ENCODE peak calls at places on chromosomes 12 and 14, in eight cellular contexts. N is psoas muscle, I is GM23338, V is prostate gland, X is lung, C is OCI-LY7, S is astrocyte, Q is A673. Y is an unnamed sample.

GRCh38 chr14:79419571-79420327 is 791.6 kb downstream of the DIO2 start:
- DNase-seq in S (no peak), C (no peak), N (no peak), Q (no peak), X (no peak), V (no peak), I (no peak), Y (no peak)

GRCh38 chr12:63995512-63995911 is 151.0 kb downstream of the SRGAP1 start:
- DNase-seq in N (no peak), V (no peak), C (no peak), X (no peak), I (no peak), Q (no peak), S (no peak), Y (no peak)

GRCh38 chr14:104224516-104225281 is 86.3 kb downstream of the KIF26A start:
- DNase-seq in S (no peak), X (no peak), C (peak), N (peak), V (no peak), Q (peak), I (peak), Y (no peak)

GRCh38 chr12:40436564-40436963 is 211.8 kb downstream of the LRRK2 start:
- DNase-seq in C (no peak), I (no peak), S (no peak), Q (no peak), X (no peak), N (no peak), V (no peak), Y (no peak)

GRCh38 chr12:4133636-4134433 is 139.7 kb upstream of the CCND2 start:
- DNase-seq in X (no peak), S (no peak), V (no peak), C (no peak), Q (no peak), I (peak), N (no peak), Y (no peak)

GRCh38 chr12:107917912-107918800 is 143.7 kb downstream of the ASCL4 start:
- DNase-seq in C (peak), V (no peak), X (no peak), N (no peak), S (peak), I (peak), Q (peak), Y (peak)

GRCh38 chr12:16012086-16012485 is 101.0 kb downstream of the DERA start:
- DNase-seq in Q (peak), N (peak), C (no peak), V (no peak), S (peak), I (no peak), X (no peak), Y (peak)

GRCh38 chr14:63852271-63852816 is 460 bp upstream of the SYNE2 start:
- DNase-seq in V (no peak), Q (no peak), C (no peak), X (no peak), N (no peak), S (peak), I (peak), Y (peak)

GRCh38 chr14:99786423-99787051 is 6.7 kb upstream of the EML1 start:
- DNase-seq in Q (no peak), I (no peak), X (no peak), N (no peak), C (no peak), S (no peak), V (no peak), Y (no peak)

GRCh38 chr12:64735447-64735846 is 23.8 kb downstream of the GNS start:
- DNase-seq in N (no peak), X (no peak), Q (no peak), S (no peak), C (no peak), V (no peak), I (no peak), Y (no peak)

GRCh38 chr14:34837801-34838322 is 37.3 kb downstream of the BAZ1A start:
- DNase-seq in S (no peak), X (no peak), N (no peak), C (no peak), V (no peak), Q (no peak), I (no peak), Y (no peak)

GRCh38 chr12:114512351-114512750 is 106.4 kb upstream of the TBX5 start:
- DNase-seq in V (no peak), N (no peak), S (no peak), C (no peak), Q (no peak), I (peak), X (no peak), Y (no peak)

GRCh38 chr12:91954326-91954725 is 191.3 kb downstream of the BTG1 start:
- DNase-seq in I (no peak), Q (no peak), C (no peak), V (peak), S (no peak), N (no peak), X (no peak), Y (no peak)

GRCh38 chr12:89243786-89244185 is 108.5 kb downstream of the DUSP6 start:
- DNase-seq in X (no peak), N (no peak), I (no peak), Q (no peak), C (no peak), S (no peak), V (no peak), Y (no peak)

GRCh38 chr12:91057771-91058170 is at the start of gene KERA:
- DNase-seq in Q (no peak), X (no peak), S (no peak), N (no peak), I (no peak), C (no peak), V (no peak), Y (no peak)

GRCh38 chr12:120994589-120995337 is 16.4 kb downstream of the HNF1A start:
- DNase-seq in V (no peak), X (no peak), C (no peak), I (no peak), S (no peak), Q (no peak), N (no peak), Y (no peak)
- TF ChIP-seq CTCF in V (no peak), X (no peak), C (no peak), I (no peak), S (no peak), Q (no peak), N (no peak), Y (no peak)

DNA sequence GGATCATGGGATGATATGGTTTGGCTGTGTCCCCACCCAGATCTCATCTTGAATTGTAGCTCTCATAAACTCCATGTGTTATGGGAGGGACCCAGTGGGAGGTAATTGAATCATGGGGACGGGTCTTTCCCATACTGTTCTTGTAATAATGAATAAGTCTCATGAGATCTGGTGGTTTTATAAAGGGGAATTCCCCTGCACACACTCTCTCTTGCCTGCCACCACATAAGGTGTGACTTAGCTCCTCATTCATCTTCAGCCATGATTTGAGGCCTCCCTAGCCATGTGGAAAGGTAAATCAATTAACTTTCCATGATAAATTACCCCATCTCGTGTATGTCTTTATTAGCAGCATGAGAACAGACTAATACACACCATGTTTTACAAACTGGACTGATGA is 109.2 kb downstream of the IGF1 start:
- DNase-seq in S (no peak), C (no peak), N (no peak), X (no peak), V (no peak), Q (no peak), I (no peak), Y (no peak)
- TF ChIP-seq CTCF in S (no peak), C (no peak), N (no peak), X (no peak), V (no peak), Q (no peak), I (no peak), Y (no peak)

DNA sequence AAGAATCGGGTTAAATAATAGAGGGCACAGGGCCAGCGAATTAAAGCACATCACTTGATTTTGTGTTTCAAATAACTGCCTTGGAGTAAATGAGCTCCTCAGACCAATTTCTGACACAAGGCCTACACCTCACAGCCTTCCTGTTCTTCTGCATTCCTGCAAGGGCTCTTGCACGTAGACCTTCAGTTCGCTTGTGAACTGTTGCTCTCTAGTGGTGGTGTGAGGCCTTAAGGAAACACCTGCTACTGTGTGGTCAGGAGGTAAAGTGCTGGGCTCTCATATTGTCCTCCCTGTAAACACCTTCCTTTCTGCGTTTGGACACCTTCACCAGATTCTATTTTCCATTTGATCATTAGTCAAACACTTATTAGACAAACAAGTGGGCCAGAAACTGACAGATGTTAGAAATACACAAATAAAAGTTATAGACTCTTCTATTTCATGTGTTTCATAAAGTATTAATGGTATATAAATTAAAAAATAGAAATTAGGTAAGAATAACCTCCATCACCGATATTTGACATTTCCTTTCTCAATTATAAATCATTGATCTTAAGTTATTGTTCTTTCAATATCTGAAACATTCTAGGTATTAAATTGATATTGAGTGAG is 29.2 kb upstream of the KLRF1 start:
- DNase-seq in C (peak), I (peak), N (no peak), Q (peak), X (peak), S (peak), V (peak), Y (peak)
- TF ChIP-seq CTCF in C (peak), I (peak), N (peak), Q (peak), X (peak), S (peak), V (no peak), Y (peak)

GRCh38 chr14:28264306-28264705 is 502.3 kb upstream of the FOXG1 start:
- DNase-seq in N (no peak), V (no peak), X (no peak), Q (no peak), I (no peak), C (no peak), S (no peak), Y (no peak)
- TF ChIP-seq CTCF in N (no peak), V (no peak), X (no peak), Q (no peak), I (no peak), C (no peak), S (no peak), Y (no peak)

GRCh38 chr14:100967178-100967577 is 63.7 kb upstream of the RTL1 start:
- DNase-seq in X (no peak), Q (no peak), V (no peak), C (no peak), I (no peak), S (no peak), N (no peak), Y (no peak)
- TF ChIP-seq CTCF in X (no peak), Q (no peak), V (no peak), C (no peak), I (no peak), S (no peak), N (no peak), Y (no peak)

DNA sequence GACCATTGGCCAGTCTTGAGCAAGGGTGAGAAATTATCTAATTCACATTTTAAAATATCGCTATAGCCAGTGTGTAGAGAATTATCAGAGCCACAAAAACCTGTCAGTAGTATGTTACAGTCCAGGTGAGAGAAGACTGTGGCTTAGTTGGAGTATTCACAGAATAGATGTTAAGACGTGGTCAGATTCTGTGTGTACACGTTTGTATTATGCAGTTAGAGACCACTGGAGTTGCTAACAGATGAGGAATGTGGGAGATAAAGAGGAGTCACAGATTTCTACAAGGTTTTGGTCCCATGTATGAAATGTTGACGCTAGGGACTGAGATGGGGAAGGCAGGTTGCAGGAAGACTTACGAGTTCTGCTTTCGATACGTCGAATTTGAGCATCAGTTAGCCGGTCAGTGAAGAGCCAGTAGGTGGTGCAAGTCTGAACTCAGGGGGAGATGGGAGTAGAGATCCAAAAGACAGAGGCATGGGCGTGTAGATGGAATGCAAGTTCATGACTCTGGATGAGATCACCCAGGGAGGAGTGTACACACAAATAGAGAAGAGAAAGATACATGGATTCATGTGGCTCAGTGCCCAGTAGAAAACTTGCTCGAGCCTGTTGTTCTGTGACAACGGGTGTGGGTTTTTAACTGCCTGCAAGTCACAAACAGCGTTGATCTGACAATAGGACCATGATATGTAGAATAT is 114.8 kb upstream of the FLRT2 start:
- DNase-seq in N (peak), Q (peak), I (peak), X (peak), S (peak), C (no peak), V (peak), Y (peak)
- TF ChIP-seq CTCF in N (no peak), Q (peak), I (peak), X (no peak), S (peak), C (no peak), V (no peak), Y (peak)

DNA sequence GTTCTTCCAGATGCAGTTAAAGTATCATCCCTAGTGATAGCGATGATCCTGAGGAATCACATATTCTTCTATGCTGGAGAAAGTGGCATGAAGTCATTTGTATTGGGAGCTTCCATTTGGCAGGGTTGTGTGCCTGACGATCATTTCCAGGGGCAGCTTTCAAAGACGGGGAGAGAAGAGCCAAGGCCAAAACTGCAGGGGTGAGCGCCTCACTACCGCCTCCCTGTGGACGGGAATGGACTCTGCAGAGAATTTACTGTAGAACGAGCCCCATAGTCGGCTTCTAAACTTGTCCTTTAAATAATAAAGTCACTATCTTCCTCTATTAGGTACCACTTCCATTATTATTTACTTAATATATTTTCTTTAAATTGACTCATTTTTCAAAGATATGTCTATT is 555.9 kb upstream of the TMEM132C start:
- DNase-seq in Q (no peak), C (no peak), V (no peak), X (no peak), N (no peak), I (peak), S (no peak), Y (no peak)
- TF ChIP-seq CTCF in Q (peak), C (peak), V (no peak), X (no peak), N (no peak), I (peak), S (peak), Y (peak)

Y was measured in fibroblast of the aortic adventitia.